ENCODE peak calls at places on chromosomes 2 and 18, in five cellular contexts. J, O, K, X and B are unnamed samples.
A peak's percentile ranks its signal among the peaks of the same experiment; 100 is the strongest.

GRCh38 chr2:186136860-186137259 is 349.2 kb upstream of the ZC3H15 start:
- DNase-seq in O (no peak), X (no peak), K (no peak), J (no peak), B (no peak)

GRCh38 chr2:92074549-92074898 is 2796.7 kb upstream of the TEKT4 start:
- DNase-seq in J (no peak), X (peak; percentile 43), O (peak; percentile 24), K (no peak), B (no peak)

GRCh38 chr2:24898122-24899109 is 21.6 kb downstream of the ADCY3 start:
- DNase-seq in O (no peak), J (peak; percentile 40), X (no peak), K (no peak), B (no peak)

GRCh38 chr18:57175550-57175949 is 28.7 kb downstream of the BOD1L2 start:
- DNase-seq in O (no peak), X (no peak), J (no peak), K (no peak), B (no peak)

GRCh38 chr18:24503182-24503581 is 42.7 kb downstream of the HRH4 start:
- DNase-seq in X (no peak), O (no peak), K (no peak), J (no peak), B (no peak)

GRCh38 chr2:170218456-170218855 is 40.5 kb downstream of the MYO3B start:
- DNase-seq in O (no peak), K (no peak), X (no peak), J (no peak), B (no peak)

GRCh38 chr2:44168684-44169154 is at the start of gene PPM1B:
- DNase-seq in X (peak; percentile 100), O (no peak), J (peak; percentile 100), K (no peak), B (peak; percentile 99)

GRCh38 chr2:26978061-26978596 is 7.7 kb downstream of the MAPRE3 start:
- DNase-seq in X (no peak), O (peak; percentile 94), J (no peak), K (no peak), B (peak; percentile 82)

GRCh38 chr2:86556508-86556907 is 6.7 kb downstream of the CHMP3 start:
- DNase-seq in O (no peak), J (no peak), K (no peak), X (no peak), B (no peak)

GRCh38 chr2:189544638-189545037 is 35.9 kb downstream of the SLC40A1 start:
- DNase-seq in K (no peak), J (no peak), X (no peak), O (no peak), B (no peak)

GRCh38 chr2:213419980-213420379 is 135.7 kb downstream of the SPAG16 start:
- DNase-seq in O (no peak), K (no peak), X (no peak), J (no peak), B (no peak)
- TF ChIP-seq EP300 in O (no peak), K (no peak), X (no peak), J (no peak), B (no peak)

GRCh38 chr2:210199854-210200253 is 25.4 kb downstream of the ACADL start:
- DNase-seq in X (no peak), J (no peak), K (no peak), O (no peak), B (no peak)

GRCh38 chr2:210198326-210198725 is 26.9 kb downstream of the ACADL start:
- DNase-seq in J (no peak), X (no peak), K (no peak), O (no peak), B (no peak)

GRCh38 chr2:210195066-210195852 is 24.1 kb upstream of the KANSL1L start:
- DNase-seq in J (no peak), O (no peak), K (peak; percentile 57), X (peak; percentile 54), B (no peak)

GRCh38 chr2:210203162-210203561 is 22.1 kb downstream of the ACADL start:
- DNase-seq in O (no peak), J (no peak), K (no peak), X (no peak), B (no peak)

DNA sequence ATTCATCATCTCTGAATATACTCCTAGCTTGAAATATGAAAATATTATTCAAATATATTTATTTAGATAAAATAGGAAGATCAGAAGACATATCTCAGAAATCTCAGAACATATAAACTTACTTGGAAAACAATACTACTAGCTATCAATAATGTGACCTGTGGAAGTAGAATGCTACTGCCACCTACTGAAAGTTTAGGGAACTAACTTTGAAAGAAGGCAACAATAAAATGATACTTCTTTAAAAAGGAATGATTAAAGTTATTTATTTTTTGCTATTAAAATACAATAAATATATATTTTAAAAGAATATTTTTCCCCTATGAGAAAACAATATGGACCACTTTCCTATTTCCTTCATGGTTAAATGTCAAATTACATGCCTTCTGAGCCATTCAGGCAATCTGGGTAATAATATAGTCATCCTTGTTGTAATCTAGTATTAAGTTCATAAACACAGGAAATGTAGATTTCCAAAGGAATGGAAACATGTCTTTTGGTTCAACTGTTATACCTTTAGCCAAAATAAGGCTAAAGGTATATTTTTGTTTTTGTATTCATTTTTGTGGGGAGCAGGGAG is 26.0 kb downstream of the ACADL start:
- DNase-seq in K (peak; percentile 25), X (no peak), O (no peak), J (no peak), B (no peak)
- H3K27ac ChIP-seq in K (no peak overlapping the region), X (no peak overlapping the region), O (no peak overlapping the region), J (no peak overlapping the region), B (no peak overlapping the region)

DNA sequence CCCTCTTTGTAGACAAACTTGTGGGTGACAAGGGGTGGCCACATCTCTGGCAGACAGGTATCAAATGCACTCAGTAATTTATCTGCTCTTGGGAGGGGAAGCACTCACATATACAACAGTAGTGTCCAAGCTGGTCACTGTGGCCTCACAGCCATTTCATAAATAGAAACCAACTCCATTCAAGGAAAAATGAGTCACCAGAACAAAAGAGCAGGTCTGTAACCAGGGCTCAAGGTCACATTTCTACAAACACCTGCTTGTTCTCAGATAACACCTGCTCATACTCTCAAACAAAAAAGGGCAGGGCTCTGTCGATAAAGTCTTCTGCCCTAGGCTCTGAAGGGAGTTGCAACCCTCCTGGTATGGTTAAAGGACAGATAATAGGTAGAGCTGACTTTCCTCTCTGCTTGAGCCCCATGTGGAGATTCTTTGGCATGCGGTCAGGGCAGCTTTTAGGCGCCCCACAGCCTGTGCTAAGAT is 459.0 kb downstream of the BCL11A start:
- DNase-seq in K (no peak), J (no peak), O (peak; percentile 34), X (no peak), B (peak; percentile 25)
- TF ChIP-seq CTCF in K (no peak), J (no peak), O (no peak), X (no peak), B (no peak)

DNA sequence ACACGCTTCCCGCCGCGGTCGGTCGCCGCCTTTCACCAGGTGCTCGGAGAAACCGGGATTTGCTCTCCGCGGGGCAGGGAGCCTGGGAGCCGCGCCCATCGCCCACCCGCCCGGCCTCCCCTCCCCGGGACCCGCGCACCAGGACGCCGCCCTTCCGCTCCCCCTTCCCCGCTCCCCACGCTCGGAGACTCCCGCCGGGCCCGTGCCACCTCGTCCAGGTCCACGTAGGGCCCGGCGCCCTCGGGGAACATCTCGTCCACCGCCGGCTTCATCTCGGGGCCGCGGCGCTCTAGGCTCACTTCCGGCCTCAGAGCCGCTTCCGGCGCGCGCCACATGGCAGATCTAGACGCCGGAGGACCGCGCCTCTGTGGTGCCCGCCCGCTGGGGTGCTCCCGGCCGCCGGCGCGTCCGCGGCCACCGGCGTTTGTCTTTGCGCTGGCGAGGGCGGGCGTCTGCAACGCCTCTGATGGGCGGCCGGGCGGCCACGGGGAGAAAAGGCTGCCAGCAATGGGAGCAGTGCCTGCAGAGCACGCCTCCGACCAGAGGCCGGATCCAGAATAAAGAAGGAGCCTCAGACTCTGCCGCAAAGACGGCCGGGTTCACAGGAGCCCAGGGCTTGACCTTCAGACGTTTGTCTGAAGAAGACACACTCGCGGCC is at the start of gene COPS9:
- DNase-seq in X (peak; percentile 92), J (peak; percentile 88), K (peak; percentile 89), O (peak; percentile 89), B (peak; percentile 88)
- TF ChIP-seq EP300 in X (no peak), J (no peak), K (no peak), O (no peak), B (no peak)

GRCh38 chr2:127705281-127706065 is 4.2 kb downstream of the SFT2D3 start:
- DNase-seq in K (no peak), J (no peak), X (no peak), O (no peak), B (no peak)
- H3K27ac ChIP-seq in K (no peak overlapping the region), J (peak overlapping the region; percentile 40), X (no peak overlapping the region), O (no peak overlapping the region), B (no peak overlapping the region)

GRCh38 chr2:166179201-166179600 is 51.4 kb upstream of the SCN1A start:
- DNase-seq in J (no peak), X (no peak), O (no peak), K (no peak), B (no peak)
- TF ChIP-seq CTCF in J (no peak), X (no peak), O (no peak), K (peak; percentile 41), B (peak; percentile 6)

DNA sequence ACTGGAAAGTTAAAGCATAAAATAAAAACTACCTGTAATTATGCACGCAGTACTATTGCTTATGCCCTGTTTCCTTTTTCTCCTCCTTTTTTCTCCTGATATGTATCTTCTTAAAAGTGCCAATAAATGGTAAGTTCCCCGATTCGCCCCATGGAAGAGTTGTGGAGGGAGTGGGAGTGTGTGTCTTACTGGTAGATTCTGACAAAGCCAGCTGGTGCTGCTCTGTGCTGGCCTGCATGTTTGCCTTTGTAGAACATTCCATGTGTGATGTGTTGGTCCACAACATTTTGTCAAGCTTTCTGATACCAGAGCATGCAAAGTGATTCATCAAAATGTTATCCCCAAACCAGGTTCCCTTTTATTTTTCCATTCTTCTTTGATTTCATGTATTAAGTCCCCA is 356.9 kb upstream of the RAB12 start:
- DNase-seq in O (no peak), J (no peak), K (no peak), X (no peak), B (no peak)
- TF ChIP-seq EP300 in O (no peak), J (no peak), K (no peak), X (no peak), B (no peak)

DNA sequence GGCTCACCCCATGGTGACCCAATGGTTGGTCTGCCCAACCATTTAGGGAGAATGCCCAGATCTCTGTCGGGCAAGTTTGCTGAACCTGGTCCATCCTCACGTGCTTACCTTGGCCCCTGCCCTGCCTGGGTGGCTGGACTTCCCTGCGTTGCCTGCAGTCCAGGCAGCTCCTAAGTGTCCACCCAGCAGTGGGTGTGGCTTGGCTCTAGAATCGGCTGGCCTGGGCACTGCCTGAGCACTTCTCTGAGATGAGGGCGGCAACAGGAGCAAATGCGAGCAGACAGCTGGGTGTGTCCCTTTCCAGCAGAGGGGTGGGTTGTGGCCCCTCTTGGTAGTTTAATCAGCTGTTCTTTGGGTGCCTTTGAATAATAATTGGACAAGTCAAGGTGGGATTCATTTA is 11.3 kb downstream of the PCARE start:
- DNase-seq in J (no peak), X (peak; percentile 76), K (no peak), O (peak; percentile 48), B (no peak)
- H3K27ac ChIP-seq in J (peak overlapping the region; percentile 92), X (peak overlapping the region; percentile 79), K (no peak overlapping the region), O (no peak overlapping the region), B (peak overlapping the region; percentile 9)